ENCODE peak calls at places on chromosome 11, in eight cellular contexts. One of them, this sample, is unnamed.

GRCh38 chr11:129691154-129691553 is 124.5 kb upstream of the TMEM45B start:
- DNase-seq in MM.1S: no peak
- DNase-seq in B cell: no peak
- DNase-seq in AG10803: no peak
- DNase-seq in heart left ventricle: no peak
- DNase-seq in ovary: no peak
- DNase-seq in RWPE1: no peak
- DNase-seq in lower lobe of right lung: no peak
- DNase-seq in this sample: no peak

GRCh38 chr11:2580444-2581050 is 119.2 kb downstream of the KCNQ1OT1 start:
- DNase-seq in MM.1S: no peak
- DNase-seq in B cell: no peak
- DNase-seq in AG10803: no peak
- DNase-seq in heart left ventricle: peak
- DNase-seq in ovary: peak
- DNase-seq in RWPE1: no peak
- DNase-seq in lower lobe of right lung: peak
- DNase-seq in this sample: no peak

GRCh38 chr11:86064236-86064803 is 4.6 kb downstream of the PICALM start:
- DNase-seq in MM.1S: no peak
- DNase-seq in B cell: no peak
- DNase-seq in AG10803: no peak
- DNase-seq in heart left ventricle: no peak
- DNase-seq in ovary: no peak
- DNase-seq in RWPE1: no peak
- DNase-seq in lower lobe of right lung: no peak
- DNase-seq in this sample: no peak

GRCh38 chr11:99585606-99586005 is 564.9 kb downstream of the CNTN5 start:
- DNase-seq in MM.1S: no peak
- DNase-seq in B cell: no peak
- DNase-seq in AG10803: no peak
- DNase-seq in heart left ventricle: no peak
- DNase-seq in ovary: no peak
- DNase-seq in RWPE1: no peak
- DNase-seq in lower lobe of right lung: no peak
- DNase-seq in this sample: no peak

GRCh38 chr11:129146196-129146595 is 45.9 kb downstream of the ARHGAP32 start:
- DNase-seq in MM.1S: no peak
- DNase-seq in B cell: no peak
- DNase-seq in AG10803: no peak
- DNase-seq in heart left ventricle: no peak
- DNase-seq in ovary: no peak
- DNase-seq in RWPE1: peak
- DNase-seq in lower lobe of right lung: no peak
- DNase-seq in this sample: no peak

GRCh38 chr11:102276302-102277182 is 40.7 kb upstream of the BIRC3 start:
- DNase-seq in MM.1S: no peak
- DNase-seq in B cell: no peak
- DNase-seq in AG10803: peak
- DNase-seq in heart left ventricle: no peak
- DNase-seq in ovary: no peak
- DNase-seq in RWPE1: no peak
- DNase-seq in lower lobe of right lung: no peak
- DNase-seq in this sample: no peak

GRCh38 chr11:81197396-81197795 is 1536.3 kb downstream of the FAM181B start:
- DNase-seq in MM.1S: no peak
- DNase-seq in B cell: no peak
- DNase-seq in AG10803: no peak
- DNase-seq in heart left ventricle: no peak
- DNase-seq in ovary: no peak
- DNase-seq in RWPE1: no peak
- DNase-seq in lower lobe of right lung: no peak
- DNase-seq in this sample: no peak

GRCh38 chr11:118565062-118565461 is 669 bp downstream of the IFT46 start:
- DNase-seq in MM.1S: no peak
- DNase-seq in B cell: no peak
- DNase-seq in AG10803: peak
- DNase-seq in heart left ventricle: no peak
- DNase-seq in ovary: peak
- DNase-seq in RWPE1: peak
- DNase-seq in lower lobe of right lung: no peak
- DNase-seq in this sample: no peak

GRCh38 chr11:119787074-119787461 is 58.1 kb upstream of the NECTIN1 start:
- DNase-seq in MM.1S: no peak
- DNase-seq in B cell: no peak
- DNase-seq in AG10803: no peak
- DNase-seq in heart left ventricle: no peak
- DNase-seq in ovary: no peak
- DNase-seq in RWPE1: no peak
- DNase-seq in lower lobe of right lung: peak
- DNase-seq in this sample: no peak

GRCh38 chr11:121881806-121882205 is 234.2 kb downstream of the BLID start:
- DNase-seq in MM.1S: no peak
- DNase-seq in B cell: no peak
- DNase-seq in AG10803: peak
- DNase-seq in heart left ventricle: no peak
- DNase-seq in ovary: no peak
- DNase-seq in RWPE1: no peak
- DNase-seq in lower lobe of right lung: no peak
- DNase-seq in this sample: no peak

GRCh38 chr11:40125054-40125453 is 1334.4 kb downstream of the LRRC4C start:
- DNase-seq in MM.1S: no peak
- DNase-seq in B cell: no peak
- DNase-seq in AG10803: no peak
- DNase-seq in heart left ventricle: no peak
- DNase-seq in ovary: no peak
- DNase-seq in RWPE1: peak
- DNase-seq in lower lobe of right lung: no peak
- DNase-seq in this sample: no peak

GRCh38 chr11:36890841-36891240 is 292.8 kb upstream of the RAG2 start:
- DNase-seq in MM.1S: no peak
- DNase-seq in B cell: no peak
- DNase-seq in AG10803: no peak
- DNase-seq in heart left ventricle: no peak
- DNase-seq in ovary: no peak
- DNase-seq in RWPE1: no peak
- DNase-seq in lower lobe of right lung: no peak
- DNase-seq in this sample: no peak

GRCh38 chr11:120337896-120338840 is 2.0 kb downstream of the ARHGEF12 start:
- DNase-seq in MM.1S: peak
- DNase-seq in B cell: no peak
- DNase-seq in AG10803: peak
- DNase-seq in heart left ventricle: no peak
- DNase-seq in ovary: no peak
- DNase-seq in RWPE1: no peak
- DNase-seq in lower lobe of right lung: no peak
- DNase-seq in this sample: no peak

GRCh38 chr11:71931245-71931602 is 2.4 kb downstream of the RNF121 start:
- DNase-seq in MM.1S: no peak
- DNase-seq in B cell: no peak
- DNase-seq in AG10803: no peak
- DNase-seq in heart left ventricle: no peak
- DNase-seq in ovary: no peak
- DNase-seq in RWPE1: no peak
- DNase-seq in lower lobe of right lung: no peak
- DNase-seq in this sample: no peak

GRCh38 chr11:77309401-77310085 is 8.1 kb upstream of the GDPD4 start:
- DNase-seq in MM.1S: no peak
- DNase-seq in B cell: no peak
- DNase-seq in AG10803: peak
- DNase-seq in heart left ventricle: no peak
- DNase-seq in ovary: no peak
- DNase-seq in RWPE1: no peak
- DNase-seq in lower lobe of right lung: no peak
- DNase-seq in this sample: no peak

GRCh38 chr11:1224491-1225385 is 1.9 kb downstream of the MUC5B start:
- DNase-seq in MM.1S: no peak
- DNase-seq in B cell: no peak
- DNase-seq in AG10803: no peak
- DNase-seq in heart left ventricle: peak
- DNase-seq in ovary: no peak
- DNase-seq in RWPE1: no peak
- DNase-seq in lower lobe of right lung: peak
- DNase-seq in this sample: no peak

GRCh38 chr11:40292636-40293585 is 1166.5 kb downstream of the LRRC4C start:
- DNase-seq in MM.1S: no peak
- DNase-seq in B cell: no peak
- DNase-seq in AG10803: no peak
- DNase-seq in heart left ventricle: no peak
- DNase-seq in ovary: no peak
- DNase-seq in RWPE1: peak
- DNase-seq in lower lobe of right lung: no peak
- DNase-seq in this sample: no peak

GRCh38 chr11:107576497-107577086 is 11.1 kb upstream of the ALKBH8 start:
- DNase-seq in MM.1S: peak
- DNase-seq in B cell: peak
- DNase-seq in AG10803: peak
- DNase-seq in heart left ventricle: no peak
- DNase-seq in ovary: peak
- DNase-seq in RWPE1: peak
- DNase-seq in lower lobe of right lung: no peak
- DNase-seq in this sample: peak

GRCh38 chr11:118646393-118646792 is 33.1 kb downstream of the TREH start:
- DNase-seq in MM.1S: no peak
- DNase-seq in B cell: no peak
- DNase-seq in AG10803: no peak
- DNase-seq in heart left ventricle: no peak
- DNase-seq in ovary: no peak
- DNase-seq in RWPE1: no peak
- DNase-seq in lower lobe of right lung: no peak
- DNase-seq in this sample: no peak

GRCh38 chr11:93189462-93189861 is 8.3 kb downstream of the SLC36A4 start:
- DNase-seq in MM.1S: no peak
- DNase-seq in B cell: no peak
- DNase-seq in AG10803: no peak
- DNase-seq in heart left ventricle: no peak
- DNase-seq in ovary: no peak
- DNase-seq in RWPE1: no peak
- DNase-seq in lower lobe of right lung: no peak
- DNase-seq in this sample: no peak

GRCh38 chr11:64659417-64660144 is 63.4 kb downstream of the NRXN2 start:
- DNase-seq in MM.1S: no peak
- DNase-seq in B cell: no peak
- DNase-seq in AG10803: peak
- DNase-seq in heart left ventricle: no peak
- DNase-seq in ovary: no peak
- DNase-seq in RWPE1: peak
- DNase-seq in lower lobe of right lung: peak
- DNase-seq in this sample: no peak
- TF ChIP-seq CTCF in MM.1S: no peak
- TF ChIP-seq CTCF in B cell: no peak
- TF ChIP-seq CTCF in AG10803: peak
- TF ChIP-seq CTCF in heart left ventricle: no peak
- TF ChIP-seq CTCF in ovary: no peak
- TF ChIP-seq CTCF in RWPE1: no peak
- TF ChIP-seq CTCF in lower lobe of right lung: no peak
- TF ChIP-seq CTCF in this sample: no peak

GRCh38 chr11:64652586-64653387 is 61.8 kb downstream of the SLC22A12 start:
- DNase-seq in MM.1S: peak
- DNase-seq in B cell: peak
- DNase-seq in AG10803: peak
- DNase-seq in heart left ventricle: peak
- DNase-seq in ovary: peak
- DNase-seq in RWPE1: peak
- DNase-seq in lower lobe of right lung: peak
- DNase-seq in this sample: peak

GRCh38 chr11:64654958-64655541 is 64.0 kb downstream of the SLC22A12 start:
- DNase-seq in MM.1S: no peak
- DNase-seq in B cell: peak
- DNase-seq in AG10803: no peak
- DNase-seq in heart left ventricle: no peak
- DNase-seq in ovary: no peak
- DNase-seq in RWPE1: no peak
- DNase-seq in lower lobe of right lung: no peak
- DNase-seq in this sample: no peak

GRCh38 chr11:64654439-64654838 is 63.4 kb downstream of the SLC22A12 start:
- DNase-seq in MM.1S: no peak
- DNase-seq in B cell: no peak
- DNase-seq in AG10803: no peak
- DNase-seq in heart left ventricle: no peak
- DNase-seq in ovary: no peak
- DNase-seq in RWPE1: no peak
- DNase-seq in lower lobe of right lung: no peak
- DNase-seq in this sample: no peak

GRCh38 chr11:64650923-64651523 is 60.0 kb downstream of the SLC22A12 start:
- DNase-seq in MM.1S: no peak
- DNase-seq in B cell: no peak
- DNase-seq in AG10803: peak
- DNase-seq in heart left ventricle: no peak
- DNase-seq in ovary: no peak
- DNase-seq in RWPE1: peak
- DNase-seq in lower lobe of right lung: no peak
- DNase-seq in this sample: peak

GRCh38 chr11:64653388-64653973 is 62.5 kb downstream of the SLC22A12 start:
- DNase-seq in MM.1S: no peak
- DNase-seq in B cell: no peak
- DNase-seq in AG10803: no peak
- DNase-seq in heart left ventricle: no peak
- DNase-seq in ovary: no peak
- DNase-seq in RWPE1: no peak
- DNase-seq in lower lobe of right lung: no peak
- DNase-seq in this sample: no peak
- TF ChIP-seq CTCF in MM.1S: no peak
- TF ChIP-seq CTCF in B cell: no peak
- TF ChIP-seq CTCF in AG10803: no peak
- TF ChIP-seq CTCF in heart left ventricle: no peak
- TF ChIP-seq CTCF in ovary: no peak
- TF ChIP-seq CTCF in RWPE1: no peak
- TF ChIP-seq CTCF in lower lobe of right lung: no peak
- TF ChIP-seq CTCF in this sample: no peak

DNA sequence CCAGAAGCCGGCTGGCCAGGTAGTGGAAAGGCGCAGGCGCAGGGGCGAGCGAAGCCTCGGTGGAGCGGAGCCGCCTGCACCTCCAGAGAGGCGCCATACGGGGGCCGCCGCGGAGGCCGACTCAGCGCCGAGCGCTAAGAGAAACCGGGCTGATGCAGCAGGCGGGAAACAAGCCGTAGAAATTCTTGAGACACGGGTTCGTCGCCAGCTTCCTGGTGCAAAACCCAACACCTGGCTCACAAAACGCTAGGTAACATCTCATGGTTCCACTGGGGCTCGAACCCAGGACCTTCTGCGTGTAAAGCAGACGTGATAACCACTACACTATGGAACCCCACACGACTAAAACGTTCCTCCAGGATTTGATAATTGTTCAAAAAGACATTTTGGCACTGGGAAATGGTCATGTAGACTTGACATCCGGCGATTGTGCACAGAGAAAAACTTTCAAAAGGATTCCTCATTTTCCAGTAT is 39.1 kb downstream of the OR4D9 start:
- DNase-seq in MM.1S: peak
- DNase-seq in B cell: peak
- DNase-seq in AG10803: peak
- DNase-seq in heart left ventricle: peak
- DNase-seq in ovary: peak
- DNase-seq in RWPE1: peak
- DNase-seq in lower lobe of right lung: peak
- DNase-seq in this sample: peak
- TF ChIP-seq CTCF in MM.1S: peak
- TF ChIP-seq CTCF in B cell: peak
- TF ChIP-seq CTCF in AG10803: peak
- TF ChIP-seq CTCF in heart left ventricle: peak
- TF ChIP-seq CTCF in ovary: no peak
- TF ChIP-seq CTCF in RWPE1: peak
- TF ChIP-seq CTCF in lower lobe of right lung: peak
- TF ChIP-seq CTCF in this sample: peak

GRCh38 chr11:69797156-69797555 is 22.0 kb upstream of the FGF4 start:
- DNase-seq in MM.1S: no peak
- DNase-seq in B cell: no peak
- DNase-seq in AG10803: no peak
- DNase-seq in heart left ventricle: no peak
- DNase-seq in ovary: no peak
- DNase-seq in RWPE1: no peak
- DNase-seq in lower lobe of right lung: no peak
- DNase-seq in this sample: no peak
- TF ChIP-seq CTCF in MM.1S: no peak
- TF ChIP-seq CTCF in B cell: no peak
- TF ChIP-seq CTCF in AG10803: no peak
- TF ChIP-seq CTCF in heart left ventricle: no peak
- TF ChIP-seq CTCF in ovary: no peak
- TF ChIP-seq CTCF in RWPE1: no peak
- TF ChIP-seq CTCF in lower lobe of right lung: no peak
- TF ChIP-seq CTCF in this sample: no peak